ENCODE peak calls at places on chromosomes 1 and 21, in five cellular contexts. U is upper lobe of left lung, M is GM12878, Q is HepG2, A is K562. O is an unnamed sample.

GRCh38 chr1:178540646-178541045 is 27.7 kb downstream of the TEX35 start:
- ATAC-seq in U (no peak), M (no peak), Q (no peak), A (no peak), O (no peak)

GRCh38 chr1:30690115-30690645 is 33.2 kb downstream of the MATN1 start:
- ATAC-seq in U (no peak), M (no peak), Q (no peak), A (no peak), O (no peak)

GRCh38 chr1:171984850-171985485 is 143.7 kb downstream of the DNM3 start:
- ATAC-seq in U (peak; percentile 80), M (peak; percentile 88), Q (peak; percentile 75), A (peak; percentile 76), O (no peak)

GRCh38 chr21:42781150-42781980 is 98.0 kb downstream of the WDR4 start:
- ATAC-seq in U (peak; percentile 29), M (no peak), Q (peak; percentile 56), A (peak; percentile 48), O (no peak)

GRCh38 chr1:1307261-1307907 is 346 bp downstream of the ACAP3 start:
- ATAC-seq in U (no peak), M (no peak), Q (no peak), A (peak; percentile 15), O (no peak)

GRCh38 chr1:166884040-166884642 is 8.1 kb upstream of the TADA1 start:
- ATAC-seq in U (peak; percentile 90), M (peak; percentile 79), Q (peak; percentile 97), A (peak; percentile 96), O (peak; percentile 65)

GRCh38 chr1:61480273-61480672 is 244.7 kb downstream of the TM2D1 start:
- ATAC-seq in U (no peak), M (no peak), Q (no peak), A (no peak), O (no peak)

GRCh38 chr1:243269461-243269801 is 13.6 kb downstream of the SDCCAG8 start:
- ATAC-seq in U (no peak), M (peak; percentile 34), Q (no peak), A (peak; percentile 60), O (no peak)

GRCh38 chr1:222326710-222327036 is 221.2 kb downstream of the HHIPL2 start:
- ATAC-seq in U (no peak), M (no peak), Q (no peak), A (no peak), O (no peak)

GRCh38 chr1:20711285-20712209 is 6.3 kb downstream of the KIF17 start:
- ATAC-seq in U (no peak), M (no peak), Q (no peak), A (peak; percentile 66), O (no peak)

GRCh38 chr1:112698366-112699310 is 8.3 kb downstream of the RHOC start:
- ATAC-seq in U (no peak), M (no peak), Q (peak; percentile 64), A (peak; percentile 25), O (no peak)

GRCh38 chr21:39029086-39029772 is 154.0 kb downstream of the PSMG1 start:
- ATAC-seq in U (no peak), M (no peak), Q (no peak), A (no peak), O (no peak)

GRCh38 chr1:58432813-58433668 is 113.5 kb downstream of the OMA1 start:
- ATAC-seq in U (peak; percentile 82), M (peak; percentile 44), Q (no peak), A (no peak), O (no peak)

GRCh38 chr1:110125810-110126209 is 13.6 kb downstream of the UBL4B start:
- ATAC-seq in U (no peak), M (no peak), Q (no peak), A (no peak), O (no peak)

GRCh38 chr1:180167721-180168467 is 13.2 kb downstream of the QSOX1 start:
- ATAC-seq in U (peak; percentile 76), M (no peak), Q (peak; percentile 77), A (peak; percentile 60), O (no peak)

GRCh38 chr1:243991650-243992049 is 59.4 kb upstream of the ZBTB18 start:
- ATAC-seq in U (no peak), M (no peak), Q (no peak), A (no peak), O (no peak)

GRCh38 chr1:54996869-54997710 is 1.6 kb upstream of the BSND start:
- ATAC-seq in U (peak; percentile 18), M (peak; percentile 9), Q (no peak), A (peak; percentile 53), O (no peak)

GRCh38 chr1:178973671-178974091 is 52.0 kb upstream of the FAM20B start:
- ATAC-seq in U (peak; percentile 31), M (peak; percentile 68), Q (no peak), A (no peak), O (no peak)

GRCh38 chr1:1431845-1432565 is 3.5 kb upstream of the VWA1 start:
- ATAC-seq in U (peak; percentile 3), M (peak; percentile 8), Q (peak; percentile 68), A (peak; percentile 1), O (peak; percentile 21)

GRCh38 chr1:168759077-168759476 is 30.1 kb upstream of the DPT start:
- ATAC-seq in U (no peak), M (no peak), Q (no peak), A (no peak), O (no peak)

GRCh38 chr21:37562920-37563640 is 196.5 kb downstream of the DYRK1A start:
- ATAC-seq in U (peak; percentile 0), M (peak; percentile 13), Q (no peak), A (peak; percentile 9), O (peak; percentile 14)

GRCh38 chr1:108071601-108072000 is 106.6 kb upstream of the VAV3 start:
- ATAC-seq in U (no peak), M (peak; percentile 74), Q (no peak), A (peak; percentile 29), O (no peak)

GRCh38 chr1:55039342-55040082 is at the start of gene PCSK9:
- ATAC-seq in U (peak; percentile 66), M (no peak), Q (peak; percentile 87), A (peak; percentile 80), O (peak; percentile 44)

GRCh38 chr1:219781491-219781890 is 146.9 kb downstream of the SLC30A10 start:
- ATAC-seq in U (no peak), M (no peak), Q (no peak), A (no peak), O (no peak)

GRCh38 chr1:67733741-67734690 is 49.0 kb downstream of the GADD45A start:
- ATAC-seq in U (no peak), M (no peak), Q (peak; percentile 9), A (peak; percentile 84), O (no peak)

GRCh38 chr1:89779541-89779940 is 41.3 kb upstream of the LRRC8D start:
- ATAC-seq in U (no peak), M (no peak), Q (no peak), A (no peak), O (no peak)

GRCh38 chr21:42759594-42759927 is 106.1 kb downstream of the PDE9A start:
- ATAC-seq in U (no peak), M (no peak), Q (no peak), A (no peak), O (no peak)

GRCh38 chr1:235313262-235313661 is 14.7 kb downstream of the ARID4B start:
- ATAC-seq in U (no peak), M (peak; percentile 17), Q (no peak), A (peak; percentile 27), O (no peak)

GRCh38 chr1:161176468-161177111 is 717 bp downstream of the B4GALT3 start:
- ATAC-seq in U (peak; percentile 5), M (no peak), Q (peak; percentile 9), A (peak; percentile 7), O (no peak)

DNA sequence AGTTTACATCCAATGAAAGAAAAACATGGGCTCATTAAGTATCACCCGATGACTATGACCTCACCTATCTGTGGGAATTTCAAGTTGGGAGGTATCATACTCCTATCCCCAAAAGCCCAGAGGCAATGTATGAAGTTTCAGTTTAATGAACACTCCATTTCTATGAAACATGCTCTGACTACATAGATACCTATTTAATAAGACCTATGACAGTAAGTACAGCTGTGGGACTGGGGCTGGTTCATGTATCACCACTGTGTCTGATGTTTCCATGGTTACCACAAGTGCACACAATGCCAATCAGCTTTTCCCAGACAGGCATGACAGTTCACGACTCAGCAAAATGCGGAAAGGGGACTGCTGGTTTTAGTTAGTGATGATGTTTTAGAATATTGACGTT is 167.7 kb downstream of the SIPA1L2 start:
- ATAC-seq in U (no peak), M (no peak), Q (no peak), A (no peak), O (no peak)
- TF ChIP-seq EP300 in U (no peak), M (no peak), Q (no peak), A (no peak), O (no peak)

DNA sequence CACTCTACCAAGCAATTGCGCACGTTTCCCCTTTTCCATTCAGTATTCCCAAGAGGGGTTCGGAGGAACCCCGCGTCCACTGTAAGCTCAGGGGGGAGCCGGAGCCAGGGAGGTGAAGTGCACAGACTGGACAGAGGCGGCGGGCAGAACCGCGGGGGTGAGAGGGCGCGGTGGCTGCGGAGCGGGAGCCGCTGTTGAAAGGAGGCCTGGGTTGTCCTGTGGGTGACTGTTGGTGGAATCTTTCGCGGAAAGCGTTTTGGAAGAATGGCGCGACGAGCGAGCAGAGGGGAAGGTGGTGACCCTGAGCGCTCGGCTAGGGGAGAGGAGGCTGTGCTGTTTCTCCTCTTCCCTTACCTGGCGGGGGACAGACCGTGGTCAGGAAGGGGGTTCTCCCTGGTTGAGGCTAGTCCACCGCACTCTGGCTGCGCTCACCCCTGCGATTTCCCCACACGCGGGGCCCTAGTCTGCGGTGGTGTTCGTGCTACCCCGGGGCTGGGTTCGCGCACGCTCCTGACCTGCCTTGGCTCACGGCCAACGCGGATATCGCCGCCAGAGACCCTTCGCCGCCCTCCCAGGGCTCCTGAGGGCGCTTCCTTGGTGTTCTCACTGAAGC is 92.8 kb downstream of the PRKAB2 start:
- ATAC-seq in U (peak; percentile 22), M (no peak), Q (no peak), A (no peak), O (no peak)
- H3K27me3 ChIP-seq in U (no peaks in the 10 kb centered on the region), M (peaks cover 16% of the 10 kb centered on the region), Q (no peaks in the 10 kb centered on the region), A (peaks cover 44% of the 10 kb centered on the region), O (peaks cover 100% of the 10 kb centered on the region)

DNA sequence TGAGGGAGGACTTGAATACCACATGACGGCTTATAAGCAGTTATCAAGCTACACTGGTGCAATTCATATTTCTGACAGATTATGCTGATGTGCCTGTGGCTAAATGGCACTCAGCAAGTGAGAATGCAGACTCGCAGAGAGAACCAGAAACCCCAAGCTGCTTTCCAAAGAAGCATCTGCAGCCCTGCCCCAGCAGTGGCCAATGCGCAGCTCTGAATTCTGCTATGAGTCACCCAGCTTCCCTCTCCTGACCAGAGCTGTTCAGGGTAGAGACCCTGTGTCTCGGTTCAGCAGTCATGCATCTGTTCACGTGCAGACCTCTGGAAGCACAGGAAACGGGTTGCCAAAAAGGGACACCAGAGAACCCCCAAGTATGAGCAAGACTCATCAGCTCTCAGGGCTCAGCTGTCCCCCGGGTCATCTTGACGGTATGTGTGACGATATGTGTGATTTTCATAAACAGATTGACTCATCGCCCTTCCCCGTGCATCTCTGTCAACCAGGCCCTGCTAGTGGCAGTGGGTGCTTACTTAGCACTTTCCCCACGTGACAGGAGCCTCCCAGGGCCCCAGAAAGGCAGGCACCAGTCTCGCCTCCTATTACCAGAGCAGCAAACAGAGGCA is 76.3 kb downstream of the ITPKB start:
- ATAC-seq in U (peak; percentile 92), M (peak; percentile 95), Q (peak; percentile 44), A (peak; percentile 61), O (peak; percentile 81)
- TF ChIP-seq EP300 in U (no peak), M (peak; percentile 98), Q (no peak), A (no peak), O (no peak)

DNA sequence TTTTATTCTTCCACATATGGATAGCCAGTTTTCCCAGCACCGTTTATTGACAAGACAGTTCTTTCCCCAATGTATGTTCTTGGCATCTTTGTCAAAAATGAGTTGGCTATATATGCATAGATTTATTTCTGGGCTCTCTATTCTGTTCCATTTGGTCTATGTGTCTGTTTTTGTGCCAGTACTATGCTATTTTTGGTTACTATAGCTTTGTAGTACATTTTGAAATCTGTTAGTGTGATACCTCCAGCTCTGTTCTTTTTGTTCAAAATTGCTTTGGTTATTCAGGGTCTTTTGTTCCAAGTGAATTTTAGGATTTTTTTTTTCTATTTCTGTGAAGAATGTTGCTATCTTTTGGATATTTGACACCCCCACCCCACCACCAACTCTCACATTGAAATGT is 54.6 kb upstream of the KRTAP19-8 start:
- ATAC-seq in U (no peak), M (no peak), Q (no peak), A (no peak), O (no peak)
- H3K27me3 ChIP-seq in U (no peaks in the 10 kb centered on the region), M (no peaks in the 10 kb centered on the region), Q (no peaks in the 10 kb centered on the region), A (no peaks in the 10 kb centered on the region), O (peaks cover 10% of the 10 kb centered on the region)

O was measured in gastroesophageal sphincter.